ENCODE peak calls at places on chromosome 13, in nine cellular contexts. L is activated T-helper 2 cell treated with anti-CD3 and anti-CD28 coated beads, Interferon-gamma antibody, Interleukin-2, Interleukin-4, amounts not matched to agents 10 μg/mL and 5 μg/mL and 100 μg/mL, durations not matched to agents 14 hours and 24 hours and 36 hours; C is T-helper 1 cell; U is choroid plexus epithelial cell; Z is HuH-7.5; Y is RPMI7951; M is AML-193; D is H7; B is EL. O is an unnamed sample.

GRCh38 chr13:59479629-59480028 is 684.1 kb downstream of the DIAPH3 start:
- DNase-seq in U (no peak), Y (no peak), Z (no peak), C (no peak), B (no peak), L (no peak), D (peak; percentile 58), M (no peak), O (no peak)

GRCh38 chr13:99866781-99867180 is 104.8 kb downstream of the ZIC5 start:
- DNase-seq in B (no peak), M (no peak), Y (no peak), L (no peak), D (no peak), Z (no peak), U (no peak), C (no peak), O (no peak)

GRCh38 chr13:112812306-112813034 is 122.6 kb downstream of the ATP11A start:
- DNase-seq in L (no peak), C (no peak), Z (no peak), U (no peak), D (peak; percentile 43), M (no peak), Y (no peak), B (no peak), O (no peak)

GRCh38 chr13:44271031-44271433 is 102.6 kb upstream of the SERP2 start:
- DNase-seq in Y (peak; percentile 79), L (no peak), D (no peak), U (peak; percentile 73), B (peak; percentile 35), Z (no peak), M (no peak), C (no peak), O (no peak)

GRCh38 chr13:57635541-57635940 is 4.0 kb downstream of the PCDH17 start:
- DNase-seq in D (no peak), U (no peak), Z (no peak), M (no peak), L (no peak), C (no peak), B (no peak), Y (no peak), O (no peak)

GRCh38 chr13:73741111-73741510 is 393.1 kb downstream of the KLF12 start:
- DNase-seq in Y (no peak), U (peak; percentile 35), Z (no peak), B (no peak), M (no peak), L (no peak), D (no peak), C (no peak), O (no peak)

GRCh38 chr13:50957620-50958019 is 48.0 kb downstream of the RNASEH2B start:
- DNase-seq in U (no peak), Z (no peak), D (no peak), B (no peak), C (no peak), M (no peak), Y (no peak), L (no peak), O (no peak)

GRCh38 chr13:41568990-41569387 is 111.6 kb downstream of the RGCC start:
- DNase-seq in M (no peak), Z (no peak), U (peak; percentile 65), C (no peak), Y (peak; percentile 46), B (peak; percentile 29), D (no peak), L (no peak), O (no peak)

GRCh38 chr13:33744589-33745369 is 73.2 kb upstream of the RFC3 start:
- DNase-seq in Z (no peak), M (no peak), U (peak; percentile 5), Y (peak; percentile 23), B (peak; percentile 45), D (no peak), L (no peak), C (no peak), O (no peak)

GRCh38 chr13:80504453-80504852 is 163.5 kb upstream of the SPRY2 start:
- DNase-seq in D (no peak), C (no peak), U (peak; percentile 42), B (no peak), Z (no peak), Y (no peak), M (no peak), L (no peak), O (no peak)

GRCh38 chr13:112928958-112929777 is 39.8 kb upstream of the MCF2L start:
- DNase-seq in D (no peak), L (no peak), Z (peak; percentile 39), U (peak; percentile 54), B (peak; percentile 37), Y (peak; percentile 53), C (no peak), M (no peak), O (no peak)

GRCh38 chr13:63901630-63902029 is 2486.0 kb upstream of the PCDH20 start:
- DNase-seq in M (no peak), C (no peak), U (no peak), D (no peak), Z (no peak), B (no peak), Y (peak; percentile 10), L (no peak), O (peak; percentile 2)